ENCODE peak calls at places on chromosomes 3 and 15, in six cellular contexts. H is PC-9, A is upper lobe of right lung, X is cardiac fibroblast, M is left ventricle myocardium inferior, B is GM23248. D is an unnamed sample.

GRCh38 chr3:129625071-129625874 is 18.8 kb upstream of the PLXND1 start:
- DNase-seq in H (no peak), A (peak), X (no peak), M (peak), B (peak), D (no peak)

GRCh38 chr3:71276531-71276930 is 307.0 kb downstream of the FOXP1 start:
- DNase-seq in H (no peak), A (no peak), X (no peak), M (no peak), B (no peak), D (no peak)

GRCh38 chr3:128506721-128507120 is 13.7 kb upstream of the GATA2 start:
- DNase-seq in H (peak), A (no peak), X (no peak), M (no peak), B (no peak), D (no peak)

GRCh38 chr3:35932995-35933394 is 293.7 kb downstream of the ARPP21 start:
- DNase-seq in H (peak), A (no peak), X (peak), M (no peak), B (peak), D (no peak)

GRCh38 chr3:159854500-159855124 is 134.0 kb upstream of the IL12A start:
- DNase-seq in H (peak), A (no peak), X (peak), M (no peak), B (peak), D (no peak)

GRCh38 chr3:23435318-23435717 is 232.2 kb downstream of the UBE2E2 start:
- DNase-seq in H (no peak), A (no peak), X (no peak), M (no peak), B (no peak), D (no peak)

GRCh38 chr3:134315286-134316106 is 58.8 kb downstream of the AMOTL2 start:
- DNase-seq in H (peak), A (no peak), X (peak), M (peak), B (peak), D (no peak)

GRCh38 chr3:102038477-102039142 is 189.3 kb downstream of the NFKBIZ start:
- DNase-seq in H (no peak), A (no peak), X (no peak), M (no peak), B (no peak), D (no peak)

GRCh38 chr15:48802867-48803266 is 8.0 kb downstream of the CEP152 start:
- DNase-seq in H (no peak), A (no peak), X (peak), M (no peak), B (peak), D (no peak)

GRCh38 chr3:155367510-155367909 is 74.0 kb upstream of the STRIT1 start:
- DNase-seq in H (no peak), A (no peak), X (peak), M (no peak), B (no peak), D (no peak)

GRCh38 chr3:155363690-155364070 is 70.2 kb upstream of the STRIT1 start:
- DNase-seq in H (no peak), A (no peak), X (no peak), M (no peak), B (no peak), D (no peak)

GRCh38 chr3:155362808-155363689 is 69.6 kb upstream of the STRIT1 start:
- DNase-seq in H (no peak), A (no peak), X (no peak), M (no peak), B (no peak), D (no peak)

GRCh38 chr3:155364492-155364891 is 71.0 kb upstream of the STRIT1 start:
- DNase-seq in H (no peak), A (no peak), X (no peak), M (no peak), B (no peak), D (no peak)

GRCh38 chr3:155365178-155365783 is 71.8 kb upstream of the STRIT1 start:
- DNase-seq in H (no peak), A (no peak), X (no peak), M (no peak), B (no peak), D (no peak)
- H3K4me3 ChIP-seq in H (no peak), A (no peak), X (no peak), M (no peak), B (no peak), D (no peak)

DNA sequence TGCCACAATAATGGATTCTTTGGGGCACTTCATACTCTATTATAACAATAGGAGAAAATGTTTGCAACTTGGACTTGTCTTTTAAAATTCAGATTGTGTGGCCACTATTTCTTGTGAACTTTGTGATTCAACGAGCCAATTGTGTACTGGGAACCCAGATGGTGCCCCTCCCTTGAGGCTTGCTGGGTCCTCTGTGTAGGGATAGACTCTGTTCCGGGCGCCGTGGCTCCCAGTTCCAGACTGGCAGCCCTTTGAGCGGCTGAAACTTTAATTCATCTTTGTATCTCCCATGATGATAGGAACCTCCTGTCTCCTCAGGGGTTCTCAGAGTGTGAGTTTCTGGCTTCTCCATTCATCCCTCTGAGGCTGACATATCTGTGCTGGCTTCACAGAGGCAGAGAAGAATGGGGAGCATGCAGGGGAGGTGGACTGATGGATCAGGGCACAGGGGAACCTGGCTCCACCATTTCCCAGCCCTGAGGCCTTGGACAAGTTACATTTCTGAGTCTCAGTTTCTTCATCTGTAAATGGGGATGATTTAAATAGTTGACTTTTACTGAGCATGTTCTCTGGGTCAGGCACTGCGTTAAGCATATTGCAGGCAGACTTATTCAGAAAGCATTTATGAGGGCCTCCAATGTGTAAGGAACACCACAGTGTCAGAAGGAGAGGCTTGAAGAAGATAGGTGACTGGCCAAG is 15.2 kb upstream of the ANKDD1A start:
- DNase-seq in H (no peak), A (no peak), X (no peak), M (peak), B (no peak), D (no peak)
- H3K4me3 ChIP-seq in H (no peak), A (no peak), X (no peak), M (no peak), B (no peak), D (no peak)

GRCh38 chr15:51735611-51736010 is 1.8 kb downstream of the LYSMD2 start:
- DNase-seq in H (no peak), A (no peak), X (no peak), M (no peak), B (no peak), D (no peak)

GRCh38 chr15:51737538-51738305 is at the start of gene LYSMD2:
- DNase-seq in H (no peak), A (peak), X (peak), M (peak), B (peak), D (peak)

GRCh38 chr15:51736646-51737537 is 563 bp downstream of the LYSMD2 start:
- DNase-seq in H (no peak), A (peak), X (no peak), M (peak), B (peak), D (peak)

GRCh38 chr15:51735211-51735610 is 2.2 kb downstream of the LYSMD2 start:
- DNase-seq in H (no peak), A (no peak), X (no peak), M (no peak), B (peak), D (peak)

DNA sequence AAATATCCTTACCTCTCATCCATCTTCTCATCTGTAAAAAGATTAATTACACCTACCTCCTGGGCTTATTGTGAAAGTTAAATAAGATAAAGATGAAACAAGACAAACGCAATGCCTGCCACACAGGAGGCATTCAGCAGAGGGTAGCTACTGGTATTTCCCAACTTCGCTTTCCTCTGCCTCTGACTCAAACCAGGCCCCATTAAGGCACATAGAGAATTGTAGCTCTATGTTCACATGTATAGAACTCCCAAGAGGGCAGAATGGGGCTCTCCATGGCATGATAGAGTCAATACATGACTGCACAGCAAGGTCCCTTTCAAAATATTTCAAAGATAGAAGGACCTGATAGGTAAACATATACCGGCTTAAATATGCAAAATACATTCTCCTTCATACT is 1.4 kb downstream of the LYSMD2 start:
- DNase-seq in H (no peak), A (no peak), X (peak), M (no peak), B (peak), D (no peak)
- H3K4me3 ChIP-seq in H (peak), A (peak), X (no peak), M (peak), B (no peak), D (peak)

GRCh38 chr15:31570591-31570990 is 244.0 kb downstream of the KLF13 start:
- DNase-seq in H (no peak), A (no peak), X (no peak), M (no peak), B (no peak), D (no peak)
- H3K4me3 ChIP-seq in H (no peak), A (no peak), X (no peak), M (no peak), B (no peak), D (no peak)

GRCh38 chr3:52213005-52213404 is 12.4 kb downstream of the TLR9 start:
- DNase-seq in H (no peak), A (no peak), X (no peak), M (no peak), B (no peak), D (no peak)
- H3K4me3 ChIP-seq in H (no peak), A (no peak), X (no peak), M (no peak), B (no peak), D (no peak)

DNA sequence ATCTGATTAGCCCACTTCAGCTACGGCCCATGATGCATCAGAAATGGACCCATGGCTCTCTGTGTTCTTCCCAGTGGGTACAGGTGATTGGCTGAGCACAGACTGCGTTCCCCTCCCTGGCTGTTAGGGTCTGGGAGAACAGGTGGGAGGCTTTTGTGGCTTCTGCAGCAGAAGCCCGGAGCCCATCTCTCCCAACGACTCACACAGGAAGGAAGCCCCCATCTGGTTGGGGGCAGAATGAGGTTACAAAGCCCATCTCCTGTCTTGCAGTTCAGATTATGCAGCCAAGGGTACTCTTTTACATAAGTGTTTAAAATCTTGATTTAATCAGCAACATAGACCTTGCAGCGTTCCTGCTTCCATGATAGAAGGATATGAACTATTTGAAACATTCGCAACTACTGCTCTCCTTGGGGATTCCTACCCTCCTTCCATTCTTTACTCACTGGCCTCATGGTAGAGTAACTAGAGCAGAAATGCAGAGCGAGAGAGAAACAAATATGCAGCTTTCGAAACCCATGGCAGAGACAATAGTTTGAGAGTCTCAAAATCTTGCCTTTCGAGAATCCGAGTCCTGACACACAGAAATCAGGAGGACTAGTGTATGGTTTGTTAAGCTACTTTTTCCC is 291.3 kb downstream of the TLE3 start:
- DNase-seq in H (no peak), A (no peak), X (no peak), M (no peak), B (no peak), D (peak)
- H3K4me3 ChIP-seq in H (no peak), A (no peak), X (no peak), M (no peak), B (no peak), D (no peak)

GRCh38 chr3:69288161-69288895 is 97.6 kb downstream of the FRMD4B start:
- DNase-seq in H (no peak), A (no peak), X (no peak), M (no peak), B (no peak), D (no peak)
- H3K4me3 ChIP-seq in H (no peak), A (no peak), X (no peak), M (no peak), B (no peak), D (no peak)

DNA sequence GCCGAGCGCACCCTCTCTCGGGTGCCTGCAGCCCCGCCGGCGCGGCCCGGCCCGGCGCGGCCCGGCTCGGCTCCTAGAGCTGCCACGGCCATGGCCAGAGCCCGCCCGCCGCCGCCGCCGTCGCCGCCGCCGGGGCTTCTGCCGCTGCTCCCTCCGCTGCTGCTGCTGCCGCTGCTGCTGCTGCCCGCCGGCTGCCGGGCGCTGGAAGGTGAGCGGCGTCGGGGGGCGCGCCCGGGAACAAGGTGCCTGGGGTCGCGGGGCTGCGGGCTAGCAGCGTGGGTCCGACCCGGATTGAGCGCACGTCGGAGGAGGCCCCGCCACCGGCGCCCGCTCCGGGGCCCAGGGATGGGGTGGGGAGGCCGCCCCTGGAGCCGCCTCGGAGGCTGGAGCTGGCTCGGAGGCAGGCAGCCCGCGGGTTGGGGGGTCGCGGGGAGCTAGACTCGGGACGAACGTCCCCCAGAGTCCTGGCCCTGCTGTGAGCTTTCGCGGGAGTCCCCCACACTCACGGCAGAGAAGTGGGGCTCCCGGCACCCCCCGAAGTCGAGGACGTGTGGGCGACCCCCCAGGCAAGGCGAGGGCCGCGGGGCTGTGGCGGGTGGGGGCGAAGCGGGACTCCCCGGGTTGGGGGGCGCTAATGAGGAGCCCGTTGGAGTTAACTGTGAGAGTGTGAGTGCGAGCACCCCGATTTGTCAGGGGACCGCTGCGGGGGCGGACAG is 719 bp downstream of the EPHB3 start:
- DNase-seq in H (no peak), A (peak), X (peak), M (no peak), B (peak), D (no peak)
- H3K4me3 ChIP-seq in H (peak), A (peak), X (peak), M (peak), B (peak), D (no peak)

GRCh38 chr15:56240390-56240789 is 3.3 kb downstream of the RFX7 start:
- DNase-seq in H (no peak), A (no peak), X (no peak), M (no peak), B (no peak), D (no peak)
- H3K4me3 ChIP-seq in H (no peak), A (no peak), X (no peak), M (no peak), B (peak), D (no peak)